ENCODE peak calls at places on chromosomes 12 and 14, in five cellular contexts. R is IMR-90, P is mammary epithelial cell, C is HepG2, N is PC-3. L is an unnamed sample.

GRCh38 chr12:92028039-92028709 is 117.5 kb downstream of the BTG1 start:
- DNase-seq in R (no peak), P (peak; percentile 73), C (no peak), N (peak; percentile 22), L (peak; percentile 5)

GRCh38 chr12:75665216-75665615 is 153.8 kb upstream of the KRR1 start:
- DNase-seq in R (no peak), P (no peak), C (peak; percentile 7), N (no peak), L (no peak)

GRCh38 chr12:108805136-108805535 is 52.2 kb downstream of the SSH1 start:
- DNase-seq in R (peak; percentile 90), P (no peak), C (no peak), N (no peak), L (no peak)

GRCh38 chr12:47858511-47859266 is 39.0 kb upstream of the HDAC7 start:
- DNase-seq in R (no peak), P (peak; percentile 87), C (no peak), N (peak; percentile 67), L (peak; percentile 61)

GRCh38 chr12:20220339-20220738 is 148.0 kb upstream of the PDE3A start:
- DNase-seq in R (peak; percentile 34), P (no peak), C (no peak), N (peak; percentile 48), L (peak; percentile 37)

GRCh38 chr12:68416350-68416749 is 84.2 kb upstream of the MDM1 start:
- DNase-seq in R (no peak), P (no peak), C (no peak), N (no peak), L (no peak)

GRCh38 chr12:116106870-116107269 is 170.6 kb downstream of the MED13L start:
- DNase-seq in R (no peak), P (no peak), C (no peak), N (no peak), L (no peak)

GRCh38 chr12:28331130-28331529 is 140.9 kb downstream of the CCDC91 start:
- DNase-seq in R (no peak), P (no peak), C (no peak), N (no peak), L (no peak)

GRCh38 chr12:65654230-65654629 is 170.1 kb upstream of the HMGA2 start:
- DNase-seq in R (no peak), P (no peak), C (no peak), N (no peak), L (no peak)

GRCh38 chr12:63420206-63420644 is 248.1 kb downstream of the DPY19L2 start:
- DNase-seq in R (peak; percentile 59), P (peak; percentile 23), C (peak; percentile 36), N (peak; percentile 50), L (no peak)

GRCh38 chr12:111410229-111411186 is 4.8 kb downstream of the SH2B3 start:
- DNase-seq in R (no peak), P (no peak), C (no peak), N (no peak), L (peak; percentile 96)

GRCh38 chr14:70791971-70792370 is 17.3 kb downstream of the MAP3K9 start:
- DNase-seq in R (no peak), P (no peak), C (no peak), N (no peak), L (no peak)
- H2AFZ ChIP-seq in R (no peak overlapping the region), P (no peak overlapping the region), C (no peak overlapping the region), N (no peak overlapping the region), L (no peak overlapping the region)

DNA sequence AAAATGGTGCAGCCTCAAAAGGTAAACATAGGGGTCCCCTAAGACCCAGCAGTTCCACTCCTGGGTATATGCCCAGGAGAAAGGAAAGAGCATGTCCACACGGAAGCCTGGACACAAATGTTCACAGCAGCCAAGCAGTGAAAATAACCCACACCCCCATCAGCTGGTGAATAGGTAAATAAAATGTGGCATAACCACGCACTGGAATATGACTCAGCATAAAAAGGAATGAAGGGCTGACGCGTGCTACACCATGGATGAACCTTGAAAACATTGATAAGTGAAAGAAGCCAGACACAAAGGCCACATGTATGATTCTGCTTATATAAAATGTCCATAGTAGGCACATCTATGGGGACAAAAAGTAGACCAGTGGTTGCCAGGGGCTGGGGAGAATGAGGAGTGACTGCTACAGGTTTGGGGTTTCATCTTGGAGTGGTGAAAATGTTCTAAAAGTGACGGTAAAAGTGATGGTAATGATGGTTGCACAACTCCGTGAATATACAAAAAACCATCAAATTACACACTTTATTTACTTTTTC is 3.8 kb upstream of the SCARB1 start:
- DNase-seq in R (peak; percentile 81), P (peak; percentile 39), C (peak; percentile 78), N (peak; percentile 63), L (no peak)
- H3K4me1 ChIP-seq in R (peaks cover 6% of the 10 kb centered on the region), P (peaks cover 6% of the 10 kb centered on the region), C (peaks cover 76% of the 10 kb centered on the region), N (peaks cover 15% of the 10 kb centered on the region), L (peaks cover 20% of the 10 kb centered on the region)

GRCh38 chr14:103100281-103101121 is 6.0 kb downstream of the EXOC3L4 start:
- DNase-seq in R (no peak), P (no peak), C (peak; percentile 95), N (no peak), L (no peak)

GRCh38 chr14:103101257-103101963 is 6.9 kb downstream of the EXOC3L4 start:
- DNase-seq in R (no peak), P (no peak), C (no peak), N (no peak), L (no peak)

GRCh38 chr14:103099081-103099732 is 4.7 kb downstream of the EXOC3L4 start:
- DNase-seq in R (no peak), P (no peak), C (peak; percentile 97), N (no peak), L (no peak)

GRCh38 chr14:103097994-103098957 is 3.8 kb downstream of the EXOC3L4 start:
- DNase-seq in R (no peak), P (no peak), C (no peak), N (no peak), L (no peak)

DNA sequence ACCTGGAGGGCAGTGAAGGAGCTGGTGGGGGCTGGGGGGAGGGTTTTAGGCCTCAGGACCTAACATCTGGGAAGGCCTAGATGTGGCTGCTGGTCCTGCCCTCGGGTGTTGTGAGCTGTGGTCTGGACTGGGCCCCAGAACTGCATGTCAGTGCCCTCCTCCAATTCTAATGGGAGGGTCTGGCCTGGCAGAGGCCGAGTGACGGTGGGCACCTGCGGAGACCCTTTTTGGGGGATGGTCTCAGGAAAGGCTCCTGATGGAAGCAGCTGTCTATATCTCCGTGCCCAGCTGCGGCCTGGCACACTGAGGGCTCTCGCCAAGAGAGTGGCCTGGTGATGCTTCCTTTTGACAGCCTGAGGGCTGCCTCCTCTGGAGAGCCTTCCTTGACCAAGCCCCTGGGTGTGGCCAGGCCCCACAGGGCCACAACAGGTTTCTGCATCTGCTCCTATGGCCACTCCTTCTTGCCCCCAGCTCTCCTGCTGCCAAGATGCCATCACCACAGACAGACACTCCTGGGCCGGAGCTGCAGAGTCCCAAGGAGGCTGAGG is 5.3 kb downstream of the EXOC3L4 start:
- DNase-seq in R (no peak), P (no peak), C (no peak), N (no peak), L (no peak)
- H2AFZ ChIP-seq in R (no peak overlapping the region), P (no peak overlapping the region), C (no peak overlapping the region), N (no peak overlapping the region), L (no peak overlapping the region)

DNA sequence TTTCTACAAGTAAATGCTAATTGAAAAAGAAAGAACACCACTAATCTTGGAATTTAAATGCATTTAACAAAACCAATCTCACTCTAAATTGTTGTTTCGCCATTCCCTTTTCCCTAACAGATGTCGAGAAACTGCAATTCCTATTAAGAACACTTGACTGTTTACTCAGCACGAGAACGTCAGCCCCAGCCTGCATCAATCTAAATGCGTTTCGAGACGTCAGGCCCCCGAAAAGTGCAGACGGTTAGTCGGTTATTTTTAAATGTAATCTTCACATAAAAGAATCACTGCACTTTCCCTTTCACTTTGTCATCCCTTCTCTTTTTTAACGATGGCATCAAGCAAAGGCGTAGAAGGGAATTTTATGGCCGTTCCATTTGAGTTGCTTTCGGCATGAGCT is 837.6 kb downstream of the VRK1 start:
- DNase-seq in R (no peak), P (no peak), C (no peak), N (peak; percentile 26), L (no peak)
- H3K4me1 ChIP-seq in R (no peaks in the 10 kb centered on the region), P (no peaks in the 10 kb centered on the region), C (no peaks in the 10 kb centered on the region), N (no peaks in the 10 kb centered on the region), L (no peaks in the 10 kb centered on the region)

GRCh38 chr12:97342130-97342529 is 120.5 kb upstream of the RMST start:
- DNase-seq in R (no peak), P (no peak), C (no peak), N (no peak), L (no peak)
- H2AFZ ChIP-seq in R (no peak overlapping the region), P (no peak overlapping the region), C (no peak overlapping the region), N (no peak overlapping the region), L (no peak overlapping the region)

GRCh38 chr12:131003036-131003435 is 49.3 kb downstream of the ADGRD1 start:
- DNase-seq in R (no peak), P (no peak), C (no peak), N (no peak), L (peak; percentile 30)

GRCh38 chr12:131004166-131004565 is 50.5 kb downstream of the ADGRD1 start:
- DNase-seq in R (no peak), P (no peak), C (no peak), N (no peak), L (peak; percentile 45)

GRCh38 chr12:131002271-131002670 is 48.6 kb downstream of the ADGRD1 start:
- DNase-seq in R (no peak), P (no peak), C (no peak), N (no peak), L (peak; percentile 84)

GRCh38 chr12:131005161-131006035 is 51.7 kb downstream of the ADGRD1 start:
- DNase-seq in R (no peak), P (no peak), C (no peak), N (no peak), L (peak; percentile 67)

DNA sequence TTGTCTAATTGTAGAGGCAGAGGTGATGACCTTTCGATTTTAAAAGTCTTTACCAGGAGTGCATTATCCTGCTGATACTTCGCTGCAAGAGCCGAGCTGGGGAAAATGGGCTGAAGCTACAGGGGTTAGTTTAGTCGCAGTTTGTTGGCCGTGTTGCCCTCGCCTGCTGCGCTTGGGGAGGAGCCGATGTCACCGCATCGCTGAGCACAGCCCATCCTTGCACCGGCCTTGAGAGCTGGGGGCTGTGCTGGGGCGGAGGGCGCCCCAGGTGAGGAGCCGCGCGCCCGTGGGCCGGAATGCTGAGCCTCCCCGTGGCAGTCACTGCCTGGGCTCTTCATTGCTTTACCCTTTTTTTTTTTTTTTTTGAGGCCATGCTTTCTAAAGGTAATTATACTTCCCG is 50.0 kb downstream of the ADGRD1 start:
- DNase-seq in R (no peak), P (no peak), C (no peak), N (no peak), L (peak; percentile 27)
- H3K4me1 ChIP-seq in R (no peaks in the 10 kb centered on the region), P (no peaks in the 10 kb centered on the region), C (peaks cover 30% of the 10 kb centered on the region), N (no peaks in the 10 kb centered on the region), L (no peaks in the 10 kb centered on the region)

GRCh38 chr14:74867673-74868072 is 8.3 kb downstream of the PROX2 start:
- DNase-seq in R (peak; percentile 28), P (no peak), C (no peak), N (no peak), L (peak; percentile 62)
- H2AFZ ChIP-seq in R (no peak overlapping the region), P (no peak overlapping the region), C (no peak overlapping the region), N (no peak overlapping the region), L (no peak overlapping the region)